ENCODE peak calls at places on chromosomes 2 and 18, in four cellular contexts. R, Z, K and F are unnamed samples.

GRCh38 chr2:11564864-11565567 is 31.2 kb downstream of the GREB1 start:
- DNase-seq in R (no peak), Z (no peak), K (peak), F (no peak)

GRCh38 chr2:158305501-158305900 is 151.1 kb downstream of the CCDC148 start:
- DNase-seq in R (no peak), Z (no peak), K (no peak), F (peak)

GRCh38 chr18:54767094-54767493 is 61.2 kb upstream of the RAB27B start:
- DNase-seq in R (no peak), Z (no peak), K (no peak), F (no peak)

GRCh38 chr2:20456049-20456665 is 9.3 kb downstream of the RHOB start:
- DNase-seq in R (no peak), Z (no peak), K (no peak), F (no peak)

GRCh38 chr2:141038341-141038740 is 1092.5 kb downstream of the LRP1B start:
- DNase-seq in R (no peak), Z (no peak), K (no peak), F (no peak)

GRCh38 chr2:101400048-101400447 is 12.7 kb upstream of the CREG2 start:
- DNase-seq in R (no peak), Z (no peak), K (no peak), F (no peak)

GRCh38 chr2:67879586-67880290 is 183.1 kb downstream of the C1D start:
- DNase-seq in R (no peak), Z (no peak), K (no peak), F (peak)

GRCh38 chr2:22692751-22693150 is 692.2 kb upstream of the KLHL29 start:
- DNase-seq in R (no peak), Z (no peak), K (no peak), F (no peak)

GRCh38 chr2:128557841-128558241 is 239.2 kb upstream of the HS6ST1 start:
- DNase-seq in R (no peak), Z (no peak), K (no peak), F (peak)

GRCh38 chr2:208250401-208250800 is 4.5 kb downstream of the IDH1 start:
- DNase-seq in R (no peak), Z (no peak), K (no peak), F (peak)

GRCh38 chr2:194087089-194087488 is 1569.9 kb upstream of the SLC39A10 start:
- DNase-seq in R (no peak), Z (no peak), K (no peak), F (no peak)

GRCh38 chr2:239826786-239827510 is 198.2 kb downstream of the NDUFA10 start:
- DNase-seq in R (no peak), Z (no peak), K (no peak), F (no peak)

GRCh38 chr18:47929681-47930085 is 776 bp downstream of the SMAD2 start:
- DNase-seq in R (no peak), Z (no peak), K (no peak), F (no peak)

GRCh38 chr2:48531141-48531648 is 1.2 kb downstream of the STON1 start:
- DNase-seq in R (no peak), Z (no peak), K (no peak), F (peak)

GRCh38 chr2:54504866-54505265 is 48.7 kb downstream of the SPTBN1 start:
- DNase-seq in R (no peak), Z (no peak), K (no peak), F (peak)

GRCh38 chr2:235492850-235493344 is 946 bp upstream of the AGAP1 start:
- DNase-seq in R (no peak), Z (no peak), K (no peak), F (peak)

GRCh38 chr2:27020337-27020948 is 12.3 kb upstream of the TMEM214 start:
- DNase-seq in R (no peak), Z (no peak), K (no peak), F (no peak)

GRCh38 chr2:181679544-181679979 is 755 bp downstream of the NEUROD1 start:
- DNase-seq in R (no peak), Z (no peak), K (no peak), F (no peak)

GRCh38 chr2:11831415-11831814 is 85.0 kb downstream of the LPIN1 start:
- DNase-seq in R (no peak), Z (no peak), K (no peak), F (no peak)

GRCh38 chr18:21179590-21180220 is 62.3 kb upstream of the GREB1L start:
- DNase-seq in R (peak), Z (peak), K (no peak), F (peak)

GRCh38 chr2:18178736-18179349 is 300.4 kb downstream of the KCNS3 start:
- DNase-seq in R (no peak), Z (peak), K (no peak), F (peak)

GRCh38 chr2:44955593-44956449 is 14.3 kb downstream of the SIX3 start:
- DNase-seq in R (peak), Z (peak), K (peak), F (peak)

GRCh38 chr2:85414761-85415498 is 3.6 kb upstream of the SH2D6 start:
- DNase-seq in R (no peak), Z (no peak), K (no peak), F (no peak)

GRCh38 chr2:118309201-118310015 is 221.1 kb downstream of the INSIG2 start:
- DNase-seq in R (no peak), Z (no peak), K (no peak), F (no peak)

GRCh38 chr2:96531366-96531765 is 5.2 kb upstream of the ARID5A start:
- DNase-seq in R (no peak), Z (no peak), K (no peak), F (no peak)

GRCh38 chr18:59042477-59042842 is 97.2 kb upstream of the SEC11C start:
- DNase-seq in R (no peak), Z (no peak), K (no peak), F (peak)

GRCh38 chr18:69215151-69215550 is 185.5 kb upstream of the DOK6 start:
- DNase-seq in R (no peak), Z (no peak), K (no peak), F (no peak)

GRCh38 chr2:182240862-182241371 is 185.9 kb downstream of the PDE1A start:
- DNase-seq in R (no peak), Z (peak), K (no peak), F (peak)

GRCh38 chr2:232348936-232349335 is 29.6 kb upstream of the ALPP start:
- DNase-seq in R (no peak), Z (no peak), K (peak), F (no peak)

GRCh38 chr18:76368976-76369375 is 126.1 kb downstream of the ZNF516 start:
- DNase-seq in R (no peak), Z (no peak), K (no peak), F (no peak)

GRCh38 chr2:54456526-54457325 is 599 bp downstream of the SPTBN1 start:
- DNase-seq in R (no peak), Z (no peak), K (peak), F (peak)